ENCODE peak calls at places on chromosomes 13 and 19, in eight cellular contexts. Q is neuronal stem cell, R is K562, W is IMR-90, U is fibroblast of lung, P is HepG2, H is endothelial cell of umbilical vein, V is SK-N-SH. L is an unnamed sample.

GRCh38 chr13:33514362-33514761 is 228.8 kb upstream of the STARD13 start:
- DNase-seq in R (no peak), P (no peak), H (no peak), W (no peak), U (no peak), Q (no peak), V (no peak), L (peak)

GRCh38 chr13:26618726-26619125 is 61.2 kb downstream of the WASF3 start:
- DNase-seq in V (no peak), H (no peak), Q (no peak), P (no peak), W (no peak), R (no peak), U (peak), L (no peak)

GRCh38 chr13:62510906-62511655 is 1095.4 kb upstream of the PCDH20 start:
- DNase-seq in R (no peak), U (no peak), P (no peak), Q (no peak), W (no peak), H (no peak), V (no peak), L (no peak)

GRCh38 chr13:99991013-99991805 is 9.6 kb downstream of the ZIC2 start:
- DNase-seq in V (peak), R (no peak), W (no peak), Q (peak), H (no peak), U (no peak), P (no peak), L (no peak)

GRCh38 chr19:15936950-15937349 is 2.6 kb upstream of the CYP4F11 start:
- DNase-seq in R (no peak), V (no peak), Q (no peak), P (no peak), U (no peak), H (no peak), W (no peak), L (no peak)

GRCh38 chr13:98293570-98294142 is 116.6 kb upstream of the RNF113B start:
- DNase-seq in U (peak), W (peak), R (no peak), H (no peak), P (no peak), V (no peak), Q (no peak), L (peak)

GRCh38 chr19:1942934-1943555 is 2.1 kb downstream of the CSNK1G2 start:
- DNase-seq in U (peak), W (no peak), H (peak), V (no peak), P (no peak), Q (no peak), R (no peak), L (no peak)

GRCh38 chr13:114047358-114047881 is 73.5 kb upstream of the C13orf46 start:
- DNase-seq in V (no peak), R (peak), U (peak), W (peak), P (no peak), Q (no peak), H (no peak), L (no peak)

GRCh38 chr19:45403272-45403671 is 1.6 kb downstream of the PPP1R13L start:
- DNase-seq in H (no peak), W (no peak), P (no peak), V (no peak), U (no peak), R (no peak), Q (no peak), L (no peak)

GRCh38 chr19:17489392-17490030 is 19.2 kb downstream of the SLC27A1 start:
- DNase-seq in R (no peak), Q (no peak), P (no peak), H (peak), W (no peak), V (peak), U (no peak), L (no peak)

DNA sequence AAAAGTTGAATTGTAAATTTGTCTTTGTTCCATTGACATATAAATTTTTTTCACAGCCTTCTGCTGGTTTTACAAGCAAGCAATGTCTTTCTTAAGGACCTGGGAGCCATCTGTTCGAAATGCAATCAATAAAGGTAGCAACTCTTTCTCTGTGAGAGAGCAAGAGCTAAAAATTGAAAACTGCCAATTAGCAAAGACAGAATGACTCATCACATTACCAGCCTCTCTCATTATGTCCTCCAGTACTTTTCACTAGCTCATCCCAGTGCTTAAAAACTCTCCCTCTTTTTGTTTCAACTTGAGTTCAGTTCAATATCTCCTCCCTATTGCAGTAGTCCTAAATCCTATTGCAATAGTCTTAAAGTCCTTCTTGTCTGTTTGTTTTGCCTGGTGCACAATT is 760.7 kb upstream of the SLITRK6 start:
- DNase-seq in Q (peak), P (no peak), U (peak), W (no peak), H (no peak), V (no peak), R (no peak), L (no peak)
- H2AFZ ChIP-seq in Q (peak), P (no peak), U (no peak), W (no peak), H (no peak), V (no peak), R (no peak), L (no peak)

DNA sequence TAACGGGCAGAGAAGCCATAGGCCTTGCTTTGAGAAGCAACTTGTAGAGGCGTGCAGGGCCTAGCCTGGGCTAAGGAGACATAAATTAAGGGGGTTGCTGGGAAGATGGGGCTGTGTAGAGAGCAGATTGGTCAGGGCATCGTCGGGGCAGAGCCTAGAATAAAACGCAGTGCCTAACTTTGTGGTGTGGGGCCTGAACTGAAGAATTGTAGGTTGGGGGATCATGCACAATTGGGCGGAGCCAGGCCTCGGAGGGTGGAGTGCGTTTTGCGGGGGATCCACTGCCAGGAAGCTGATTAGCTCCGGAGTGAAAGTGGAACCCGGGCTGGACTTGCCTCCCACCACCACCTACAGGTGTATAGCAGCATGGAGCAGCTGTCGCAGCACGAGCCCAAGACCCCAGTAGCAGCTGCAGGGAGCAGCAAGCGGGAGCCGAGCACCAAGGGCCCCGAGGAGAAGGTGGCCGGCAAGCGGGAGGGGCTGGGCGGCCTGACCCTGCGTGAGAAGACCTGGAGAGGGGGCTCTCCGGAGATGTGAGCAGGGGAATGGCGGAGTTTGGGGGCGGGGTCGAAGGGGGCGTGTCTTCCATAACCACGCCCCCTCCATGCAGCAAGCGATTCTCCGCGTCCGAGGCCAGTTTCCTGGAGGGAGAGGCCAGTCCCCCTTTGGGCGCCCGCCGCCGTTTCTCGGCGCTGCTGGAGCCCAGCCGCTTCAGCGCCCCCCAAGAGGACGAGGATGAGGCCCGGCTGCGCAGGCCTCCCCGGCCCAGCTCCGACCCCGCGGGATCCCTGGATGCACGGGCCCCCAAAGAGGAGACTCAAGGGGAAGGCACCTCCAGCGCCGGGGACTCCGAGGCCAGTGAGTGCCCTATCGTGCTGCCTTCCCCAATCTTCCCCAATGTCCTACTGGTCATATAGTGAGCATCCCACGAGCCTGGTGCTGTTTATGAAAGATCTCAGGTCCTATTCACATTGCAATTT is 13.8 kb downstream of the DNASE2 start:
- DNase-seq in V (peak), Q (peak), H (peak), W (peak), R (peak), P (no peak), U (peak), L (no peak)
- H3K9ac ChIP-seq in V (no peak), Q (peak), H (no peak), W (no peak), R (peak), P (no peak), U (peak), L (no peak)

GRCh38 chr13:43300817-43301216 is 277.4 kb downstream of the DNAJC15 start:
- DNase-seq in V (no peak), R (no peak), U (peak), Q (no peak), P (no peak), H (peak), W (peak), L (no peak)
- H3K4me2 ChIP-seq in V (no peak), R (no peak), U (no peak), Q (no peak), P (no peak), H (peak), W (no peak), L (no peak)

GRCh38 chr19:50349277-50350057 is 16.0 kb downstream of the NAPSA start:
- DNase-seq in W (no peak), Q (no peak), U (no peak), P (peak), H (peak), V (no peak), R (no peak), L (no peak)
- H2AFZ ChIP-seq in W (no peak), Q (no peak), U (no peak), P (peak), H (peak), V (no peak), R (peak), L (no peak)

DNA sequence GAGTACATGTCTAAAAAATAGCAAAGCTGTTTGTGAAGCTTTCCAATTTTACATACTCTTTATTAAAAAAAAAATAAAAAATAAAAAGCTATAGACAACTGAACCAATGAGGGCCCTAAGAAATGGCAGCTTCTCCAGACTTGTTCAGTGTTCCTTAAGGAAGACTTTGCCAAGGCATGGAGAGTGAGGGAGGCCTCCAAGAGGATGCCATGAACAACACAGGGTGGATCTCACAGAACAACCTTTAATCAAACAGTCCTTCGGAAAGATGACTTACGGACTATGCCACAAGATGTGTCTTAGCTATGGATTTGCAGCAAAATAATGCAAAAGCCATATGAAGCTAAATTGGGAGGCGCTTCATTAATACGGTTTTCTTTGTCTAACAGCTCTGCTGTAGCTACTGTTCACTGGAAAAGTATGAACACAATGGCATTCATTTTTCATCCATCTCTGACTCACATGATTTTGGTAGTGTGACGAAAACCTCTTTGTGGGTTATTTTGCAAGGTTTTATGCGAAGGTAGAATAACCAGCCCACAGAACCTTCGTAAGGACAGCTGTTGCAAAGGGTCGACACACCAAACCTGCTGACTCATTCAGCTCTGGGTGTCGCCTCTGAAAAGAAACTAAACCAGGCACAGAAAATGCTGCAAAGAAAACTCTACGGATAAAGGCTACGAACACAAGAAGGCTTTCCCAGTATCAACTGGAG is 27.7 kb downstream of the EFNB2 start:
- DNase-seq in V (no peak), R (peak), Q (no peak), W (peak), H (no peak), U (peak), P (peak), L (peak)
- H3K9ac ChIP-seq in V (no peak), R (no peak), Q (no peak), W (peak), H (no peak), U (no peak), P (no peak), L (peak)

DNA sequence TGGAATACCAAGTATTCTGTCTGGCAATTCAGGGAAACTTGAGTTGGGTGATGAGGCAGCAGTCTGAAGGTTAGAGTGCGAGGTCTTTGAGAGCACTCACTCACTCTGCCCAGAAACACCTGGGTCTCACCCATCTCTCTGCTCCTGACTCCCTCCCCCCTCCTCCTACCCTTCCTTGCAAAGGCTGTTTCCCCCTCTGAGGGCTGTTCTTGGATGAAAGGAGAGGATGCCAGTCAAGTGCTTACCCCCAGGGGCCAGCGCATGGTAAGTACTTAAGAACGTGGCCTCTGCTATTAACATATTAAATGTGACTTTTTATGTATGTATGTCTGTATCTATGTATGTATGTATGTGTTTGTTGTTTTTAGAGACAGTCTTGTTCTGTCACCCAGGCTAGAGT is 22.5 kb downstream of the SIPA1L3 start:
- DNase-seq in U (no peak), R (no peak), P (no peak), Q (no peak), H (no peak), V (no peak), W (no peak), L (no peak)
- H3K4me2 ChIP-seq in U (no peak), R (no peak), P (no peak), Q (no peak), H (no peak), V (no peak), W (no peak), L (no peak)